ENCODE peak calls at places on chromosome 7, in six cellular contexts. One of them, this sample, is unnamed.

GRCh38 chr7:80508440-80508839 is 3.4 kb downstream of the GNAT3 start:
- DNase-seq in cardiac muscle cell: peak
- DNase-seq in right cardiac atrium: no peak
- DNase-seq in left lung: no peak
- DNase-seq in Peyer's patch: no peak
- DNase-seq in psoas muscle: no peak
- DNase-seq in this sample: no peak

GRCh38 chr7:149707448-149707886 is 65.9 kb downstream of the ZNF467 start:
- DNase-seq in right cardiac atrium: no peak
- DNase-seq in cardiac muscle cell: peak
- DNase-seq in left lung: no peak
- DNase-seq in psoas muscle: no peak
- DNase-seq in Peyer's patch: no peak
- DNase-seq in this sample: no peak

GRCh38 chr7:1883031-1883761 is 213.1 kb downstream of the ELFN1 start:
- DNase-seq in psoas muscle: no peak
- DNase-seq in Peyer's patch: no peak
- DNase-seq in right cardiac atrium: peak
- DNase-seq in cardiac muscle cell: peak
- DNase-seq in left lung: peak
- DNase-seq in this sample: peak

GRCh38 chr7:150806454-150806853 is 5.9 kb downstream of the TMEM176A start:
- DNase-seq in left lung: no peak
- DNase-seq in cardiac muscle cell: no peak
- DNase-seq in Peyer's patch: no peak
- DNase-seq in right cardiac atrium: no peak
- DNase-seq in psoas muscle: no peak
- DNase-seq in this sample: no peak

GRCh38 chr7:92292981-92293380 is 47.2 kb downstream of the ANKIB1 start:
- DNase-seq in right cardiac atrium: no peak
- DNase-seq in psoas muscle: no peak
- DNase-seq in Peyer's patch: no peak
- DNase-seq in cardiac muscle cell: no peak
- DNase-seq in left lung: no peak
- DNase-seq in this sample: no peak

GRCh38 chr7:87202208-87202607 is 17.3 kb downstream of the TMEM243 start:
- DNase-seq in right cardiac atrium: no peak
- DNase-seq in psoas muscle: no peak
- DNase-seq in Peyer's patch: no peak
- DNase-seq in cardiac muscle cell: no peak
- DNase-seq in left lung: no peak
- DNase-seq in this sample: no peak

GRCh38 chr7:127844707-127845331 is 186.4 kb downstream of the LRRC4 start:
- DNase-seq in Peyer's patch: no peak
- DNase-seq in psoas muscle: peak
- DNase-seq in left lung: no peak
- DNase-seq in right cardiac atrium: peak
- DNase-seq in cardiac muscle cell: peak
- DNase-seq in this sample: peak

GRCh38 chr7:152462995-152463713 is 27.4 kb upstream of the KMT2C start:
- DNase-seq in psoas muscle: no peak
- DNase-seq in cardiac muscle cell: peak
- DNase-seq in Peyer's patch: no peak
- DNase-seq in right cardiac atrium: no peak
- DNase-seq in left lung: no peak
- DNase-seq in this sample: peak

GRCh38 chr7:131602304-131602993 is 46.0 kb upstream of the PODXL start:
- DNase-seq in psoas muscle: no peak
- DNase-seq in left lung: no peak
- DNase-seq in right cardiac atrium: no peak
- DNase-seq in Peyer's patch: no peak
- DNase-seq in cardiac muscle cell: no peak
- DNase-seq in this sample: no peak

GRCh38 chr7:20408467-20408826 is 77.7 kb downstream of the ITGB8 start:
- DNase-seq in psoas muscle: no peak
- DNase-seq in cardiac muscle cell: peak
- DNase-seq in Peyer's patch: no peak
- DNase-seq in left lung: no peak
- DNase-seq in right cardiac atrium: peak
- DNase-seq in this sample: no peak

GRCh38 chr7:108178393-108178792 is 48.2 kb upstream of the LAMB4 start:
- DNase-seq in Peyer's patch: no peak
- DNase-seq in right cardiac atrium: no peak
- DNase-seq in left lung: no peak
- DNase-seq in psoas muscle: no peak
- DNase-seq in cardiac muscle cell: no peak
- DNase-seq in this sample: no peak

GRCh38 chr7:141737118-141737835 is 881 bp upstream of the SSBP1 start:
- DNase-seq in Peyer's patch: peak
- DNase-seq in psoas muscle: no peak
- DNase-seq in left lung: no peak
- DNase-seq in cardiac muscle cell: peak
- DNase-seq in right cardiac atrium: no peak
- DNase-seq in this sample: no peak

GRCh38 chr7:78510580-78511188 is 712.1 kb downstream of the PHTF2 start:
- DNase-seq in Peyer's patch: no peak
- DNase-seq in cardiac muscle cell: peak
- DNase-seq in left lung: no peak
- DNase-seq in right cardiac atrium: peak
- DNase-seq in psoas muscle: no peak
- DNase-seq in this sample: peak

GRCh38 chr7:1853619-1854520 is 183.8 kb downstream of the ELFN1 start:
- DNase-seq in Peyer's patch: no peak
- DNase-seq in psoas muscle: peak
- DNase-seq in cardiac muscle cell: no peak
- DNase-seq in left lung: peak
- DNase-seq in right cardiac atrium: peak
- DNase-seq in this sample: no peak

GRCh38 chr7:139108256-139109187 is 998 bp downstream of the ZC3HAV1 start:
- DNase-seq in cardiac muscle cell: peak
- DNase-seq in left lung: peak
- DNase-seq in psoas muscle: no peak
- DNase-seq in right cardiac atrium: peak
- DNase-seq in Peyer's patch: peak
- DNase-seq in this sample: peak

GRCh38 chr7:154686305-154686704 is 316.6 kb downstream of the PAXIP1 start:
- DNase-seq in Peyer's patch: no peak
- DNase-seq in left lung: no peak
- DNase-seq in cardiac muscle cell: no peak
- DNase-seq in psoas muscle: no peak
- DNase-seq in right cardiac atrium: no peak
- DNase-seq in this sample: no peak

GRCh38 chr7:101126651-101127459 is at the start of gene SERPINE1:
- DNase-seq in left lung: peak
- DNase-seq in right cardiac atrium: peak
- DNase-seq in psoas muscle: peak
- DNase-seq in Peyer's patch: peak
- DNase-seq in cardiac muscle cell: peak
- DNase-seq in this sample: peak

GRCh38 chr7:151631968-151632749 is 112.5 kb upstream of the RHEB start:
- DNase-seq in right cardiac atrium: peak
- DNase-seq in cardiac muscle cell: peak
- DNase-seq in Peyer's patch: peak
- DNase-seq in psoas muscle: peak
- DNase-seq in left lung: peak
- DNase-seq in this sample: peak

GRCh38 chr7:157347217-157347904 is 10.6 kb downstream of the DNAJB6 start:
- DNase-seq in Peyer's patch: no peak
- DNase-seq in right cardiac atrium: peak
- DNase-seq in cardiac muscle cell: peak
- DNase-seq in psoas muscle: peak
- DNase-seq in left lung: no peak
- DNase-seq in this sample: peak

GRCh38 chr7:26723140-26723539 is 141.2 kb downstream of the SKAP2 start:
- DNase-seq in psoas muscle: no peak
- DNase-seq in Peyer's patch: no peak
- DNase-seq in cardiac muscle cell: no peak
- DNase-seq in right cardiac atrium: no peak
- DNase-seq in left lung: no peak
- DNase-seq in this sample: no peak

GRCh38 chr7:70638381-70639128 is 493.4 kb upstream of the GALNT17 start:
- DNase-seq in psoas muscle: no peak
- DNase-seq in right cardiac atrium: no peak
- DNase-seq in Peyer's patch: no peak
- DNase-seq in left lung: no peak
- DNase-seq in cardiac muscle cell: no peak
- DNase-seq in this sample: no peak
- H3K4me3 ChIP-seq in psoas muscle: no peak
- H3K4me3 ChIP-seq in right cardiac atrium: no peak
- H3K4me3 ChIP-seq in Peyer's patch: no peak
- H3K4me3 ChIP-seq in left lung: no peak
- H3K4me3 ChIP-seq in cardiac muscle cell: no peak
- H3K4me3 ChIP-seq in this sample: no peak

GRCh38 chr7:133431134-133431711 is 178.3 kb downstream of the EXOC4 start:
- DNase-seq in psoas muscle: no peak
- DNase-seq in right cardiac atrium: no peak
- DNase-seq in cardiac muscle cell: no peak
- DNase-seq in left lung: no peak
- DNase-seq in Peyer's patch: no peak
- DNase-seq in this sample: no peak

GRCh38 chr7:133437544-133437943 is 184.7 kb downstream of the EXOC4 start:
- DNase-seq in psoas muscle: no peak
- DNase-seq in Peyer's patch: no peak
- DNase-seq in right cardiac atrium: no peak
- DNase-seq in left lung: no peak
- DNase-seq in cardiac muscle cell: no peak
- DNase-seq in this sample: no peak

GRCh38 chr7:133433165-133433812 is 180.4 kb downstream of the EXOC4 start:
- DNase-seq in psoas muscle: no peak
- DNase-seq in Peyer's patch: no peak
- DNase-seq in left lung: no peak
- DNase-seq in cardiac muscle cell: no peak
- DNase-seq in right cardiac atrium: no peak
- DNase-seq in this sample: no peak

GRCh38 chr7:133434246-133434865 is 181.5 kb downstream of the EXOC4 start:
- DNase-seq in right cardiac atrium: no peak
- DNase-seq in cardiac muscle cell: peak
- DNase-seq in psoas muscle: no peak
- DNase-seq in left lung: no peak
- DNase-seq in Peyer's patch: no peak
- DNase-seq in this sample: no peak

DNA sequence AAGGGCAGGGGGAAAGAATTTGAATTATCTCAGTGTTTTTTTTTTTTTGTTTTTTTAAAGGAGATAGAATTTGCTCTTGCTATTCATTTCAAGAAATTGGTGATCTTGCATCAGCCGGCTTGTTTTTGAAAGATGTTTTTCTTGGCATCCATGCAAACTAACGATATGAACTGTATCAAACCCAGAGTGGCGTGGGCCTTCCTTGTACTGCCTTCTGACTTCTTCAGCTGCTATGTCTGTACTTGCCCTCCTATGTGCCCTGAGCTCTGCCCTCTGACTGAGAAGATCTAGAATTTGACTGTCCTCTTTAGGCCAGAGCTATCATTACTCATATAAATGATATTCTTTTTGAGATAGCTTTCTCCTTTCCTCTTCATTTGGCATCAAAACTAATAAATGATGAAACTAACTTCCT is 183.1 kb downstream of the EXOC4 start:
- DNase-seq in Peyer's patch: no peak
- DNase-seq in right cardiac atrium: no peak
- DNase-seq in left lung: no peak
- DNase-seq in psoas muscle: no peak
- DNase-seq in cardiac muscle cell: peak
- DNase-seq in this sample: peak
- H3K27ac ChIP-seq in Peyer's patch: no peak
- H3K27ac ChIP-seq in right cardiac atrium: no peak
- H3K27ac ChIP-seq in left lung: no peak
- H3K27ac ChIP-seq in psoas muscle: no peak
- H3K27ac ChIP-seq in cardiac muscle cell: no peak
- H3K27ac ChIP-seq in this sample: peak

DNA sequence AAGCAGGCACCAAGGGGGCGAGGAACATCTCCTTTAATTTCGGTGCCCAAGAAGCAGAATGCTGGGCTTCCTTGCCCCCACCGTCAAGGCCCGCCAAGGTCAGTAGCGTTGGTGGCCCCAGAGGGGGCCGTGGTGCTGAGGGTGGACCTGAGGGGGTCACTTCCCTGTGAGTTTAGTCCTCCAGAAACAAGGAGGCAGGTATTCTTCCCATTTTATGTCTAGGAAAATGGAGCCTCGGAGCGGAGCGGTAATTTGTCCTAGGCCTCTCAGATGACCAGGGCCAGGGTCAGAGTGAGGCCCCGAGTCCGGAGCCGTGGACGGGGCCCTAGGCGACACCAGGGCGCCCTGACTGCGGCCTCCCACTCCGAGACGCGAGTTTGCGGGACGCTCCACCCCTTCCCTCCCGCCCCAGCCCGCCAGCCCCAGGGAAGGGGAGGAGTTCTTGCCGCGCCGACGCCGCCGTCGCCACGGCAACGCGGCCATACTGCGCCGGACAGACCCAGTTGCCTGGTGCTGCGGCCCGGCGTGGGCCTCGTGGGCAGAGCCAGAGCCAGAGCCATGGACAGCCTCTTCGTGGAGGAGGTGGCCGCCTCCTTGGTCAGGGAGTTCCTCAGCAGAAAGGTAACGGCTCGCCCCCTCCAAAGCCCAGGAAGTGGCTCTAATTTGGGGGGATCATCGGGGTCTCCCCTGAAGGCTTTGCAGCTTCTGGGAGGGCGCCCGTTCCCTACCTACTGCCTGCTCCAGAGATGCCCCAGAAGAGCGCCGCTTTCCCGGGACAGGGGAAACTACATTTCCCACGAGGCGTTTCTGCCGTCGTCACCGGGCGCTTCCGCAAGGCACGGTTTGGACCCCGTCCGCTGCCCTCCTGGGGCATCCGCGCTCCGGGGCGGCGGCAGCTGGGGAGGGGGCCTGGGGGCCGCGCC is at the start of gene MINDY4:
- DNase-seq in cardiac muscle cell: peak
- DNase-seq in psoas muscle: peak
- DNase-seq in left lung: peak
- DNase-seq in Peyer's patch: peak
- DNase-seq in right cardiac atrium: peak
- DNase-seq in this sample: peak
- H3K4me3 ChIP-seq in cardiac muscle cell: peak
- H3K4me3 ChIP-seq in psoas muscle: peak
- H3K4me3 ChIP-seq in left lung: peak
- H3K4me3 ChIP-seq in Peyer's patch: peak
- H3K4me3 ChIP-seq in right cardiac atrium: peak
- H3K4me3 ChIP-seq in this sample: peak

GRCh38 chr7:148461780-148462179 is 128.8 kb upstream of the C7orf33 start:
- DNase-seq in left lung: no peak
- DNase-seq in right cardiac atrium: no peak
- DNase-seq in cardiac muscle cell: no peak
- DNase-seq in psoas muscle: no peak
- DNase-seq in Peyer's patch: no peak
- DNase-seq in this sample: no peak

GRCh38 chr7:148458263-148458662 is 132.3 kb upstream of the C7orf33 start:
- DNase-seq in right cardiac atrium: no peak
- DNase-seq in Peyer's patch: no peak
- DNase-seq in left lung: no peak
- DNase-seq in psoas muscle: no peak
- DNase-seq in cardiac muscle cell: no peak
- DNase-seq in this sample: no peak

GRCh38 chr7:148466120-148466519 is 124.4 kb upstream of the C7orf33 start:
- DNase-seq in cardiac muscle cell: no peak
- DNase-seq in left lung: no peak
- DNase-seq in psoas muscle: no peak
- DNase-seq in Peyer's patch: no peak
- DNase-seq in right cardiac atrium: no peak
- DNase-seq in this sample: no peak

GRCh38 chr7:148464932-148465331 is 125.6 kb upstream of the C7orf33 start:
- DNase-seq in Peyer's patch: no peak
- DNase-seq in left lung: no peak
- DNase-seq in psoas muscle: no peak
- DNase-seq in right cardiac atrium: no peak
- DNase-seq in cardiac muscle cell: no peak
- DNase-seq in this sample: no peak

GRCh38 chr7:148463210-148463609 is 127.4 kb upstream of the C7orf33 start:
- DNase-seq in right cardiac atrium: no peak
- DNase-seq in cardiac muscle cell: no peak
- DNase-seq in psoas muscle: no peak
- DNase-seq in Peyer's patch: no peak
- DNase-seq in left lung: no peak
- DNase-seq in this sample: no peak
- H3K27ac ChIP-seq in right cardiac atrium: no peak
- H3K27ac ChIP-seq in cardiac muscle cell: no peak
- H3K27ac ChIP-seq in psoas muscle: no peak
- H3K27ac ChIP-seq in Peyer's patch: no peak
- H3K27ac ChIP-seq in left lung: no peak
- H3K27ac ChIP-seq in this sample: no peak